ENCODE peak calls at places on chromosomes 16 and 17, in nine cellular contexts. I is cardiac fibroblast, U is dorsolateral prefrontal cortex, P is NB4, S is Karpas-422, Y is fibroblast of lung, C is A549, Z is body of pancreas, L is ovary. F is an unnamed sample.

GRCh38 chr16:11797957-11798299 is 870 bp upstream of the ZC3H7A start:
- DNase-seq in P (no peak), Z (peak; percentile 32), C (peak; percentile 22), I (no peak), Y (no peak), U (no peak), L (peak; percentile 46), S (peak; percentile 70), F (no peak)

GRCh38 chr16:89584768-89585549 is 9.4 kb downstream of the CPNE7 start:
- DNase-seq in S (no peak), Z (no peak), C (no peak), I (no peak), Y (peak; percentile 60), L (no peak), U (no peak), P (no peak), F (no peak)

GRCh38 chr16:15765880-15766279 is 90.9 kb downstream of the MYH11 start:
- DNase-seq in Z (peak; percentile 22), S (peak; percentile 95), L (no peak), Y (no peak), P (peak; percentile 84), U (peak; percentile 29), I (peak; percentile 42), C (peak; percentile 69), F (no peak)

GRCh38 chr17:66422181-66422580 is 119.8 kb downstream of the PRKCA start:
- DNase-seq in U (no peak), Y (peak; percentile 72), S (no peak), L (no peak), Z (no peak), P (no peak), I (no peak), C (peak; percentile 51), F (no peak)

GRCh38 chr17:9109933-9110332 is 88.6 kb downstream of the NTN1 start:
- DNase-seq in U (no peak), Z (no peak), P (no peak), Y (no peak), L (no peak), C (no peak), S (no peak), I (no peak), F (no peak)

GRCh38 chr17:57955183-57955952 is at the start of gene CUEDC1:
- DNase-seq in U (peak; percentile 64), C (peak; percentile 76), Z (peak; percentile 82), S (peak; percentile 80), Y (peak; percentile 51), L (peak; percentile 79), P (peak; percentile 58), I (peak; percentile 71), F (peak; percentile 84)

GRCh38 chr17:51590071-51590470 is 329.7 kb downstream of the UTP18 start:
- DNase-seq in P (no peak), L (no peak), I (no peak), Y (no peak), U (no peak), Z (no peak), C (no peak), S (no peak), F (no peak)

GRCh38 chr17:68431661-68432071 is 25.6 kb downstream of the WIPI1 start:
- DNase-seq in P (peak; percentile 61), L (no peak), Y (peak; percentile 6), U (no peak), Z (no peak), C (peak; percentile 35), S (peak; percentile 81), I (peak; percentile 56), F (no peak)

GRCh38 chr17:66855204-66855603 is 20.3 kb downstream of the CACNG5 start:
- DNase-seq in I (no peak), C (no peak), S (peak; percentile 65), U (no peak), Y (no peak), Z (no peak), P (peak; percentile 7), L (no peak), F (no peak)

DNA sequence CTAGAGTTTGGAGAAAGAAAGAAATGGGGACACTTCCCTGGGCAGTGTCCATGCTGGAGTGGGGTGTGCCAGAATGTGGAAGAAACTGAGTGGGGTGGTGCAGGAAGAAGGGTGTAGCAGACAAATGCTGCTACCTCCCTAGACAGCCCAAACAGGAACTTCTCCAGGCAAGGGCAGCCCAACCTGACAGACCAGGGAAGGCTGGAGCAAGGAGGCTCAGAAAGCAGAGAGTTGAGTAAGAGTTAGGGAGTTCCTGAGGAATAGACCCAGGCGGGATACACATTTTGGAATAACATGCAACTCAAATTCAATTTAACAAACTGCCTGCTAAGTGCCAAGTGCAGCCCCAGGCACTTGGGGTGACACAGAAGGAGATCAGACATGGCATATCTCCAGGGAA is 1.0 kb upstream of the MYO18A start:
- DNase-seq in C (no peak), Z (no peak), P (no peak), U (no peak), Y (no peak), S (no peak), I (no peak), L (no peak), F (no peak)
- H3K4me3 ChIP-seq in C (no peak overlapping the region), Z (no peak overlapping the region), P (no peak overlapping the region), U (no peak overlapping the region), Y (no peak overlapping the region), S (no peak overlapping the region), I (no peak overlapping the region), L (no peak overlapping the region), F (no peak overlapping the region)

GRCh38 chr16:57364143-57364542 is 5.6 kb downstream of the CCL22 start:
- DNase-seq in L (no peak), Z (no peak), P (no peak), U (no peak), Y (no peak), S (no peak), C (no peak), I (no peak), F (no peak)

GRCh38 chr16:57367111-57367752 is 5.1 kb upstream of the CX3CL1 start:
- DNase-seq in U (no peak), S (no peak), Z (peak; percentile 41), L (no peak), Y (peak; percentile 60), C (no peak), I (peak; percentile 14), P (no peak), F (no peak)

GRCh38 chr16:57361384-57361783 is 2.8 kb downstream of the CCL22 start:
- DNase-seq in C (no peak), Y (no peak), P (no peak), I (no peak), U (no peak), S (no peak), L (no peak), Z (peak; percentile 41), F (no peak)

GRCh38 chr16:57366544-57367040 is 5.7 kb upstream of the CX3CL1 start:
- DNase-seq in Z (no peak), U (no peak), L (no peak), Y (no peak), P (peak; percentile 39), S (no peak), I (peak; percentile 26), C (no peak), F (no peak)

DNA sequence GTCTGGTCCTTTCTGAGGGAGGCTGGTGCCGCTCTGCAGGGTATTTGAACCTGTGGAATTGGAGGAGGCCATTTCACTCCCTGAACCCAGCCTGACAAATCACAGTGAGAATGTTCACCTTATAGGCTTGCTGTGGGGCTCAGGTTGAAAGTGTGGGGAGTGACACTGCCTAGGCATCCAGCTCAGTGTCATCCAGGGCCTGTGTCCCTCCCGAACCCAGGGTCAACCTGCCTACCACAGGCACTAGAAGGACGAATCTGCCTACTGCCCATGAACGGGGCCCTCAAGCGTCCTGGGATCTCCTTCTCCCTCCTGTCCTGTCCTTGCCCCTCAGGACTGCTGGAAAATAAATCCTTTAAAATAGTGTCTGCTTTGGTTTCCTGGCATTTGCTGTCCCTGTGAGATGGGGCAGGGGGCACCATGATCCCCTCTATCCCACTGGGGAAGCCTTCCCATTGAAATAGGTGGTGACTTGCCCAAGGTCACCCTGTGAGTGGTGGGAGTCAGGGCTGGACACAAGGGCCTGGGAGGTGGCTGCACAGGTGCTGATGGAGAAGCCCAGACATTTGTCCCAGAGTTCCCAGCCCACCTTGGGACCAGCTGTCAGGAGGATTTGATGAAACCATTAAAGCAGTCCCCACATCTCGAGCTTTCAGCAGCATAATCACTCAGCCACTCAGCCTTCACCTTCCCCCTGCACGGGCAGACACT is 6.3 kb upstream of the CX3CL1 start:
- DNase-seq in P (no peak), Y (no peak), U (no peak), S (no peak), Z (no peak), L (no peak), I (no peak), C (no peak), F (no peak)
- H3K4me3 ChIP-seq in P (no peak overlapping the region), Y (no peak overlapping the region), U (no peak overlapping the region), S (no peak overlapping the region), Z (no peak overlapping the region), L (no peak overlapping the region), I (no peak overlapping the region), C (no peak overlapping the region), F (no peak overlapping the region)

GRCh38 chr16:14187517-14188338 is 116.6 kb downstream of the MRTFB start:
- DNase-seq in Y (no peak), Z (no peak), C (no peak), U (no peak), S (no peak), L (no peak), I (no peak), P (no peak), F (no peak)
- H3K4me3 ChIP-seq in Y (no peak overlapping the region), Z (no peak overlapping the region), C (no peak overlapping the region), U (peak overlapping the region; percentile 60), S (no peak overlapping the region), L (peak overlapping the region; percentile 13), I (peak overlapping the region; percentile 52), P (no peak overlapping the region), F (no peak overlapping the region)

DNA sequence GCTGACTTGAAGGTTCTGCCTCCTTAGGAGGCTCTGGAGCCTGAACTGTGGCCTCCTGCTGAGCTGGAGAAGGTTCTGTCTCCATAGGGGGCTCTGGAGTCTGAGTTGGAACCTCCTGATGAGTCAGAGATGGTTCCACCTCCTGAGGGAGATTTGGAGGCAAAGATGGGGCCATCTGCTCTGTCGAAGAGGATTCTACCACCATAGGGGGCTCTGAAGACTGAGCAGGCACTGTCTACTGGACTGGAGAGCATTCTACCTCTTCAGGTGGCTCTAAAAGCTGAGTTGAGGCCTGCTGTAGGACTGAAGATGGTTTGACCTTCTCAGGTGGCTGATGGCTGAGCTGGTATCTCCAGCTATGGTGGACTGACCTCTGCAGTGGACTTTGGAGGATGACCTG is 16.2 kb downstream of the RDM1 start:
- DNase-seq in Y (no peak), P (no peak), C (no peak), Z (no peak), S (no peak), L (no peak), I (no peak), U (no peak), F (no peak)
- H3K4me3 ChIP-seq in Y (no peak overlapping the region), P (no peak overlapping the region), C (no peak overlapping the region), Z (no peak overlapping the region), S (no peak overlapping the region), L (no peak overlapping the region), I (no peak overlapping the region), U (no peak overlapping the region), F (no peak overlapping the region)